ENCODE peak calls at places on chromosomes 5 and 9, in six cellular contexts. One of them, this sample, is unnamed.

GRCh38 chr9:114004221-114004716 is 73.8 kb downstream of the AMBP start:
- DNase-seq in HFF-Myc: no peak
- DNase-seq in activated B cell treated with CpG ODN at 0.5 μM for 24 hours: no peak
- DNase-seq in Peyer's patch: peak; percentile 45
- DNase-seq in NCI-H69: no peak
- DNase-seq in SHP77: no peak
- DNase-seq in this sample: no peak

GRCh38 chr9:128554155-128554862 is 1.9 kb downstream of the SPTAN1 start:
- DNase-seq in NCI-H69: no peak
- DNase-seq in activated B cell treated with CpG ODN at 0.5 μM for 24 hours: no peak
- DNase-seq in Peyer's patch: peak; percentile 68
- DNase-seq in SHP77: no peak
- DNase-seq in HFF-Myc: no peak
- DNase-seq in this sample: no peak

GRCh38 chr5:117188207-117188606 is 613.6 kb upstream of the SEMA6A start:
- DNase-seq in SHP77: no peak
- DNase-seq in HFF-Myc: no peak
- DNase-seq in Peyer's patch: no peak
- DNase-seq in activated B cell treated with CpG ODN at 0.5 μM for 24 hours: no peak
- DNase-seq in NCI-H69: peak; percentile 14
- DNase-seq in this sample: no peak

GRCh38 chr5:72248352-72249032 is 71.5 kb downstream of the MRPS27 start:
- DNase-seq in activated B cell treated with CpG ODN at 0.5 μM for 24 hours: no peak
- DNase-seq in SHP77: no peak
- DNase-seq in HFF-Myc: peak; percentile 95
- DNase-seq in NCI-H69: peak; percentile 63
- DNase-seq in Peyer's patch: peak; percentile 47
- DNase-seq in this sample: no peak

GRCh38 chr5:58999804-59000595 is 417.1 kb downstream of the RAB3C start:
- DNase-seq in SHP77: no peak
- DNase-seq in HFF-Myc: no peak
- DNase-seq in activated B cell treated with CpG ODN at 0.5 μM for 24 hours: no peak
- DNase-seq in Peyer's patch: no peak
- DNase-seq in NCI-H69: peak; percentile 99
- DNase-seq in this sample: no peak

GRCh38 chr9:74838351-74838750 is 49.4 kb downstream of the TRPM6 start:
- DNase-seq in Peyer's patch: no peak
- DNase-seq in SHP77: no peak
- DNase-seq in HFF-Myc: no peak
- DNase-seq in NCI-H69: no peak
- DNase-seq in activated B cell treated with CpG ODN at 0.5 μM for 24 hours: no peak
- DNase-seq in this sample: no peak

GRCh38 chr5:96885518-96886338 is 9.4 kb downstream of the ERAP2 start:
- DNase-seq in activated B cell treated with CpG ODN at 0.5 μM for 24 hours: no peak
- DNase-seq in SHP77: no peak
- DNase-seq in NCI-H69: peak; percentile 11
- DNase-seq in HFF-Myc: no peak
- DNase-seq in Peyer's patch: peak; percentile 53
- DNase-seq in this sample: no peak

GRCh38 chr5:42854795-42855194 is 43.1 kb upstream of the SELENOP start:
- DNase-seq in activated B cell treated with CpG ODN at 0.5 μM for 24 hours: no peak
- DNase-seq in SHP77: no peak
- DNase-seq in Peyer's patch: peak; percentile 71
- DNase-seq in HFF-Myc: no peak
- DNase-seq in NCI-H69: no peak
- DNase-seq in this sample: no peak

GRCh38 chr5:138833095-138833494 is 42.0 kb downstream of the LRRTM2 start:
- DNase-seq in SHP77: no peak
- DNase-seq in activated B cell treated with CpG ODN at 0.5 μM for 24 hours: no peak
- DNase-seq in Peyer's patch: no peak
- DNase-seq in NCI-H69: peak; percentile 83
- DNase-seq in HFF-Myc: no peak
- DNase-seq in this sample: no peak

GRCh38 chr9:35110327-35110758 is 5.3 kb downstream of the ATOSB start:
- DNase-seq in Peyer's patch: peak; percentile 45
- DNase-seq in HFF-Myc: no peak
- DNase-seq in SHP77: no peak
- DNase-seq in activated B cell treated with CpG ODN at 0.5 μM for 24 hours: no peak
- DNase-seq in NCI-H69: peak; percentile 34
- DNase-seq in this sample: no peak

GRCh38 chr5:36444582-36444999 is 142.9 kb upstream of the RANBP3L start:
- DNase-seq in SHP77: no peak
- DNase-seq in NCI-H69: no peak
- DNase-seq in activated B cell treated with CpG ODN at 0.5 μM for 24 hours: no peak
- DNase-seq in HFF-Myc: no peak
- DNase-seq in Peyer's patch: peak; percentile 50
- DNase-seq in this sample: no peak

GRCh38 chr5:124790895-124791732 is 44.7 kb upstream of the ZNF608 start:
- DNase-seq in HFF-Myc: peak; percentile 44
- DNase-seq in SHP77: no peak
- DNase-seq in NCI-H69: peak; percentile 82
- DNase-seq in Peyer's patch: peak; percentile 51
- DNase-seq in activated B cell treated with CpG ODN at 0.5 μM for 24 hours: no peak
- DNase-seq in this sample: no peak

GRCh38 chr9:63859475-63860215 is 1425.4 kb downstream of the FOXD4L5 start:
- DNase-seq in Peyer's patch: no peak
- DNase-seq in activated B cell treated with CpG ODN at 0.5 μM for 24 hours: no peak
- DNase-seq in SHP77: no peak
- DNase-seq in NCI-H69: no peak
- DNase-seq in HFF-Myc: no peak
- DNase-seq in this sample: no peak

GRCh38 chr5:163619951-163620350 is 114.5 kb downstream of the MAT2B start:
- DNase-seq in HFF-Myc: no peak
- DNase-seq in SHP77: no peak
- DNase-seq in activated B cell treated with CpG ODN at 0.5 μM for 24 hours: no peak
- DNase-seq in Peyer's patch: no peak
- DNase-seq in NCI-H69: peak; percentile 94
- DNase-seq in this sample: no peak

GRCh38 chr5:150662731-150663516 is 1.9 kb downstream of the MYOZ3 start:
- DNase-seq in SHP77: no peak
- DNase-seq in NCI-H69: no peak
- DNase-seq in activated B cell treated with CpG ODN at 0.5 μM for 24 hours: no peak
- DNase-seq in HFF-Myc: no peak
- DNase-seq in Peyer's patch: peak; percentile 36
- DNase-seq in this sample: no peak

GRCh38 chr9:21334603-21334968 is 618 bp downstream of the KLHL9 start:
- DNase-seq in activated B cell treated with CpG ODN at 0.5 μM for 24 hours: no peak
- DNase-seq in SHP77: no peak
- DNase-seq in Peyer's patch: no peak
- DNase-seq in NCI-H69: no peak
- DNase-seq in HFF-Myc: no peak
- DNase-seq in this sample: no peak

GRCh38 chr9:81312346-81312745 is 377.0 kb downstream of the TLE1 start:
- DNase-seq in SHP77: no peak
- DNase-seq in activated B cell treated with CpG ODN at 0.5 μM for 24 hours: no peak
- DNase-seq in Peyer's patch: no peak
- DNase-seq in HFF-Myc: no peak
- DNase-seq in NCI-H69: peak; percentile 21
- DNase-seq in this sample: no peak

GRCh38 chr5:10933141-10933540 is 172.1 kb upstream of the DAP start:
- DNase-seq in NCI-H69: peak; percentile 95
- DNase-seq in activated B cell treated with CpG ODN at 0.5 μM for 24 hours: no peak
- DNase-seq in HFF-Myc: no peak
- DNase-seq in Peyer's patch: no peak
- DNase-seq in SHP77: no peak
- DNase-seq in this sample: no peak

GRCh38 chr5:59703789-59704188 is 189.7 kb downstream of the PDE4D start:
- DNase-seq in Peyer's patch: no peak
- DNase-seq in activated B cell treated with CpG ODN at 0.5 μM for 24 hours: no peak
- DNase-seq in NCI-H69: no peak
- DNase-seq in HFF-Myc: no peak
- DNase-seq in SHP77: no peak
- DNase-seq in this sample: no peak

GRCh38 chr9:98333703-98334582 is 78.5 kb upstream of the TBC1D2 start:
- DNase-seq in activated B cell treated with CpG ODN at 0.5 μM for 24 hours: no peak
- DNase-seq in HFF-Myc: peak; percentile 29
- DNase-seq in NCI-H69: no peak
- DNase-seq in SHP77: no peak
- DNase-seq in Peyer's patch: no peak
- DNase-seq in this sample: no peak

GRCh38 chr9:18297532-18297872 is 176.5 kb upstream of the ADAMTSL1 start:
- DNase-seq in HFF-Myc: peak; percentile 9
- DNase-seq in NCI-H69: peak; percentile 93
- DNase-seq in activated B cell treated with CpG ODN at 0.5 μM for 24 hours: no peak
- DNase-seq in SHP77: no peak
- DNase-seq in Peyer's patch: no peak
- DNase-seq in this sample: no peak

GRCh38 chr5:14450055-14450524 is 131.5 kb upstream of the OTULINL start:
- DNase-seq in Peyer's patch: peak; percentile 66
- DNase-seq in activated B cell treated with CpG ODN at 0.5 μM for 24 hours: no peak
- DNase-seq in SHP77: no peak
- DNase-seq in NCI-H69: peak; percentile 28
- DNase-seq in HFF-Myc: peak; percentile 81
- DNase-seq in this sample: no peak

GRCh38 chr5:164504141-164504772 is 998.8 kb downstream of the MAT2B start:
- DNase-seq in activated B cell treated with CpG ODN at 0.5 μM for 24 hours: no peak
- DNase-seq in HFF-Myc: peak; percentile 20
- DNase-seq in Peyer's patch: peak; percentile 61
- DNase-seq in SHP77: no peak
- DNase-seq in NCI-H69: peak; percentile 83
- DNase-seq in this sample: peak; percentile 53

GRCh38 chr9:38227656-38228055 is 158.6 kb upstream of the SHB start:
- DNase-seq in Peyer's patch: no peak
- DNase-seq in activated B cell treated with CpG ODN at 0.5 μM for 24 hours: no peak
- DNase-seq in HFF-Myc: no peak
- DNase-seq in SHP77: no peak
- DNase-seq in NCI-H69: peak; percentile 82
- DNase-seq in this sample: no peak

GRCh38 chr5:115531787-115532367 is 12.7 kb downstream of the FEM1C start:
- DNase-seq in NCI-H69: peak; percentile 25
- DNase-seq in HFF-Myc: no peak
- DNase-seq in activated B cell treated with CpG ODN at 0.5 μM for 24 hours: no peak
- DNase-seq in Peyer's patch: no peak
- DNase-seq in SHP77: no peak
- DNase-seq in this sample: no peak

GRCh38 chr5:97383996-97384395 is 200.9 kb upstream of the RIOK2 start:
- DNase-seq in activated B cell treated with CpG ODN at 0.5 μM for 24 hours: no peak
- DNase-seq in NCI-H69: no peak
- DNase-seq in Peyer's patch: no peak
- DNase-seq in HFF-Myc: no peak
- DNase-seq in SHP77: no peak
- DNase-seq in this sample: no peak

GRCh38 chr5:9955586-9955985 is 294.1 kb downstream of the ATPSCKMT start:
- DNase-seq in HFF-Myc: no peak
- DNase-seq in activated B cell treated with CpG ODN at 0.5 μM for 24 hours: no peak
- DNase-seq in Peyer's patch: no peak
- DNase-seq in SHP77: no peak
- DNase-seq in NCI-H69: no peak
- DNase-seq in this sample: no peak

This sample was measured in AML-193.